ENCODE peak calls at places on chromosomes 11 and 22, in eight cellular contexts. S is endodermal cell; Y is naive B cell; V is NCI-H510A treated with DMSO at 0.1 percent for 48 hours; T is neural progenitor cell; C is A172; H is midbrain; R is stimulated activated naive CD8-positive, alpha-beta T cell treated with anti-CD3 and anti-CD28 coated beads, Interleukin-15, Interleukin-2, amounts not matched to agents 100 U/mL and 50 U/mL, for 24 hours. F is an unnamed sample.

GRCh38 chr11:86303257-86303656 is 1.2 kb downstream of the HIKESHI start:
- DNase-seq in S (no peak), Y (no peak), V (no peak), T (no peak), C (peak), H (no peak), R (no peak), F (peak)

GRCh38 chr11:125207866-125208425 is 43.4 kb downstream of the PKNOX2 start:
- DNase-seq in S (no peak), Y (no peak), V (no peak), T (no peak), C (no peak), H (no peak), R (no peak), F (no peak)

GRCh38 chr11:12547953-12548650 is 126.1 kb upstream of the TEAD1 start:
- DNase-seq in S (no peak), Y (no peak), V (no peak), T (no peak), C (no peak), H (no peak), R (no peak), F (no peak)

GRCh38 chr22:27970596-27971220 is 51.7 kb upstream of the PITPNB start:
- DNase-seq in S (no peak), Y (no peak), V (no peak), T (no peak), C (no peak), H (no peak), R (no peak), F (no peak)

GRCh38 chr11:57751676-57752253 is at the start of gene BTBD18:
- DNase-seq in S (peak), Y (no peak), V (peak), T (peak), C (peak), H (peak), R (no peak), F (peak)

GRCh38 chr22:47588583-47588970 is 826.1 kb downstream of the TBC1D22A start:
- DNase-seq in S (peak), Y (no peak), V (no peak), T (no peak), C (no peak), H (no peak), R (no peak), F (no peak)

GRCh38 chr11:116701297-116701801 is 71.4 kb downstream of the BUD13 start:
- DNase-seq in S (peak), Y (no peak), V (no peak), T (no peak), C (no peak), H (no peak), R (no peak), F (no peak)

GRCh38 chr22:42805998-42806481 is 51.0 kb downstream of the ARFGAP3 start:
- DNase-seq in S (no peak), Y (no peak), V (no peak), T (peak), C (peak), H (no peak), R (no peak), F (no peak)

GRCh38 chr22:34976474-34976873 is 89.5 kb upstream of the ISX start:
- DNase-seq in S (no peak), Y (no peak), V (no peak), T (no peak), C (no peak), H (no peak), R (no peak), F (no peak)

GRCh38 chr22:17772963-17773605 is 1.2 kb downstream of the BID start:
- DNase-seq in S (peak), Y (no peak), V (no peak), T (no peak), C (peak), H (no peak), R (no peak), F (no peak)

GRCh38 chr11:117011541-117011908 is 86.7 kb downstream of the SIK3 start:
- DNase-seq in S (no peak), Y (no peak), V (no peak), T (no peak), C (peak), H (no peak), R (no peak), F (no peak)

GRCh38 chr22:25497269-25497668 is 67.2 kb upstream of the GRK3 start:
- DNase-seq in S (no peak), Y (no peak), V (no peak), T (no peak), C (peak), H (no peak), R (no peak), F (peak)

GRCh38 chr22:37482244-37482643 is 3.9 kb downstream of the MFNG start:
- DNase-seq in S (no peak), Y (no peak), V (no peak), T (no peak), C (no peak), H (no peak), R (no peak), F (no peak)

GRCh38 chr11:1150769-1151365 is 6.9 kb upstream of the MUC5AC start:
- DNase-seq in S (no peak), Y (no peak), V (no peak), T (no peak), C (peak), H (no peak), R (no peak), F (no peak)